ENCODE peak calls at places on chromosomes 16 and 17, in five cellular contexts. One of them, this sample, is unnamed.

GRCh38 chr17:15350777-15351486 is 9.5 kb upstream of the TEKT3 start:
- DNase-seq in Peyer's patch: no peak
- DNase-seq in OCI-LY7: no peak
- DNase-seq in choroid plexus epithelial cell: no peak
- DNase-seq in lower leg skin: peak
- DNase-seq in this sample: no peak

GRCh38 chr17:59786536-59787319 is 79.3 kb downstream of the VMP1 start:
- DNase-seq in Peyer's patch: peak
- DNase-seq in lower leg skin: peak
- DNase-seq in OCI-LY7: peak
- DNase-seq in choroid plexus epithelial cell: peak
- DNase-seq in this sample: peak

GRCh38 chr16:84599528-84600202 is 18.2 kb downstream of the COTL1 start:
- DNase-seq in OCI-LY7: peak
- DNase-seq in choroid plexus epithelial cell: peak
- DNase-seq in Peyer's patch: peak
- DNase-seq in lower leg skin: peak
- DNase-seq in this sample: peak

GRCh38 chr17:57108656-57109392 is 23.8 kb downstream of the AKAP1 start:
- DNase-seq in choroid plexus epithelial cell: no peak
- DNase-seq in Peyer's patch: no peak
- DNase-seq in OCI-LY7: no peak
- DNase-seq in lower leg skin: no peak
- DNase-seq in this sample: no peak

GRCh38 chr17:60562421-60562820 is 36.4 kb upstream of the APPBP2 start:
- DNase-seq in Peyer's patch: no peak
- DNase-seq in OCI-LY7: no peak
- DNase-seq in choroid plexus epithelial cell: peak
- DNase-seq in lower leg skin: no peak
- DNase-seq in this sample: no peak

GRCh38 chr17:31511583-31511982 is 120.1 kb downstream of the RAB11FIP4 start:
- DNase-seq in lower leg skin: no peak
- DNase-seq in Peyer's patch: no peak
- DNase-seq in OCI-LY7: no peak
- DNase-seq in choroid plexus epithelial cell: no peak
- DNase-seq in this sample: no peak

GRCh38 chr17:33674685-33675084 is 381.6 kb upstream of the ASIC2 start:
- DNase-seq in Peyer's patch: no peak
- DNase-seq in choroid plexus epithelial cell: peak
- DNase-seq in lower leg skin: peak
- DNase-seq in OCI-LY7: peak
- DNase-seq in this sample: peak

GRCh38 chr16:12942861-12943260 is 41.5 kb downstream of the SHISA9 start:
- DNase-seq in choroid plexus epithelial cell: no peak
- DNase-seq in Peyer's patch: no peak
- DNase-seq in lower leg skin: no peak
- DNase-seq in OCI-LY7: no peak
- DNase-seq in this sample: no peak

GRCh38 chr16:47254771-47255170 is 111.0 kb upstream of the NETO2 start:
- DNase-seq in lower leg skin: no peak
- DNase-seq in choroid plexus epithelial cell: no peak
- DNase-seq in Peyer's patch: no peak
- DNase-seq in OCI-LY7: no peak
- DNase-seq in this sample: no peak

GRCh38 chr17:30203471-30203981 is 32.0 kb downstream of the SLC6A4 start:
- DNase-seq in lower leg skin: no peak
- DNase-seq in choroid plexus epithelial cell: no peak
- DNase-seq in Peyer's patch: no peak
- DNase-seq in OCI-LY7: no peak
- DNase-seq in this sample: no peak

GRCh38 chr16:58684001-58684353 is 593 bp downstream of the SLC38A7 start:
- DNase-seq in Peyer's patch: no peak
- DNase-seq in OCI-LY7: no peak
- DNase-seq in lower leg skin: no peak
- DNase-seq in choroid plexus epithelial cell: peak
- DNase-seq in this sample: peak

GRCh38 chr17:57256708-57257112 is 387 bp downstream of the MSI2 start:
- DNase-seq in choroid plexus epithelial cell: peak
- DNase-seq in Peyer's patch: peak
- DNase-seq in lower leg skin: no peak
- DNase-seq in OCI-LY7: peak
- DNase-seq in this sample: peak

GRCh38 chr17:4625181-4625601 is 16.3 kb downstream of the ALOX15 start:
- DNase-seq in Peyer's patch: no peak
- DNase-seq in choroid plexus epithelial cell: peak
- DNase-seq in lower leg skin: no peak
- DNase-seq in OCI-LY7: no peak
- DNase-seq in this sample: peak

GRCh38 chr16:81265658-81266451 is 27.4 kb downstream of the BCO1 start:
- DNase-seq in Peyer's patch: no peak
- DNase-seq in choroid plexus epithelial cell: peak
- DNase-seq in OCI-LY7: no peak
- DNase-seq in lower leg skin: peak
- DNase-seq in this sample: peak

GRCh38 chr16:12186774-12187335 is 210.3 kb downstream of the SNX29 start:
- DNase-seq in lower leg skin: no peak
- DNase-seq in OCI-LY7: no peak
- DNase-seq in Peyer's patch: no peak
- DNase-seq in choroid plexus epithelial cell: peak
- DNase-seq in this sample: no peak

GRCh38 chr17:48490391-48491026 is 40.3 kb downstream of the HOXB1 start:
- DNase-seq in OCI-LY7: no peak
- DNase-seq in choroid plexus epithelial cell: no peak
- DNase-seq in Peyer's patch: no peak
- DNase-seq in lower leg skin: no peak
- DNase-seq in this sample: no peak

GRCh38 chr17:59734226-59734625 is 26.8 kb downstream of the VMP1 start:
- DNase-seq in OCI-LY7: no peak
- DNase-seq in choroid plexus epithelial cell: no peak
- DNase-seq in Peyer's patch: no peak
- DNase-seq in lower leg skin: no peak
- DNase-seq in this sample: no peak

GRCh38 chr17:64920026-64920418 is 744 bp upstream of the LRRC37A3 start:
- DNase-seq in OCI-LY7: no peak
- DNase-seq in lower leg skin: no peak
- DNase-seq in choroid plexus epithelial cell: no peak
- DNase-seq in Peyer's patch: peak
- DNase-seq in this sample: peak

DNA sequence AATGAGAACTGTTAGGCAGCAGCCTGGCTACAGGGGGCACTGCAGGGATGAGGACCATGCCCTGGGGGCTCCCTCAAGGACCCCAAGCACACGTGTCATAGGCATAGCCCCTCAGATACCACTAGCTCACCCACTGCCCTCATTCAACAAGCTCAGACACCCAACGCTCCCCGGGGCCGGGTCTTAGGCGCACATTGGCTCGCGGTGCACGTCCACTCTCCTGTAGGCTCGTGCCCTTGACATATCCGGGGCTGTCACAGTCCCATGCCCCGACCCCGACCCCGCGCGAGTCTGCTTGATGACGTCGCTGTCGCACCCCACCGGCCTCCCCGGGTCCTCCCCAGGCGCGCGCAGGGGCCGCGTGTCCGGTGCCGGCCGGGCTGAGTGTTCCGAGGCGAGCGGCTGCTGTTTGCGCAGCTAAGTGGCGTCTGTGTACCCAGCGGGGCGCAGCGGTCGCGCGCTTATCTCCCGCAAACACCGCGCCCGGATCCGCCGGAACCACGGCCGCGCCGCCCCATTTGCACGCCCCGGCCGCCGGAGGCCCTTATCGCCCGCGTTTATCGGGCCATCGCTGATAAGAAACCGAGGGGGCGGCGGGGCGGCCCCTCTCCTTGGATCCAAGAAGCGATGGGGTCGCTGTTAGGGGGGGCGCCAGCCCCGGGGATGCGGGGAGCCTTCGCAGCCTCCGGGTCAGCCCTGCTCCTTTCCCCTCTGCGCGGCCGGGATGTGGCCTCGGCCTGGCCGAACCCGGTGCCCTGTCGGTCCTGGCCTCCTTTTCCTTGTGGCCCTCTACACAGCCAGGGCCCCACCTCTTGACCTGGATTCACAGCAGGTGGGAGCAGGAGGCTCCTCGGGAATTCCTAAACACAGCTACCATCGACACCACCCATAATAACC is 20.7 kb upstream of the NAGS start:
- DNase-seq in lower leg skin: no peak
- DNase-seq in choroid plexus epithelial cell: no peak
- DNase-seq in OCI-LY7: no peak
- DNase-seq in Peyer's patch: no peak
- DNase-seq in this sample: no peak
- TF ChIP-seq CTCF in lower leg skin: no peak
- TF ChIP-seq CTCF in choroid plexus epithelial cell: peak
- TF ChIP-seq CTCF in OCI-LY7: peak
- TF ChIP-seq CTCF in Peyer's patch: no peak
- TF ChIP-seq CTCF in this sample: peak

DNA sequence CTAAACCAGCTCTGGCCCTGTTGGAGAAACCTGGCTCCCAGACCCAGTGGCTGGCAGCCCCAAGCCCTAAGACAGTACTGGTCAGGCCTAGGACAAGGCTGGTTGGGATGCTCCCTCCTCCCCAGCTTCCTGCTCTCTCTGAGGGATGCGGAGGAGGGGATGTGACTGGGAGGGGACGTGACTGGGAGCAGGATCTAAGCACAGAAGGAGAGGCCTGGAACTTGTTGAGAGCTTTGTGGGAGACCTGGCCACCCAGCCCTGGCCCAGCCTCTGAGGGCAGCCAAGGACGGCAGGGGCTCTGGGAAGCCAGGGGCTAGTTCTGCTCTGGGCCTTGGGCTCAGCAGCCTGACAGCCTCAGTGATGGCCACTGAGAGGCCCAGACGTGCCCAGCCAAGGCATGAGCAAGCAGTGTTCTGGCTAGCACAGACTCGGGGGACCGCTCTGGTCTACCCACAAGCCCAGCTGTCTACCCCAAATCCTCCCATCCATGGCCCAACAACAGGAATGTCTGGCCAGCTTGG is 22.8 kb downstream of the ATP6V0D1 start:
- DNase-seq in OCI-LY7: no peak
- DNase-seq in lower leg skin: no peak
- DNase-seq in Peyer's patch: no peak
- DNase-seq in choroid plexus epithelial cell: no peak
- DNase-seq in this sample: peak
- H3K4me3 ChIP-seq in OCI-LY7: no peak
- H3K4me3 ChIP-seq in lower leg skin: no peak
- H3K4me3 ChIP-seq in Peyer's patch: peak
- H3K4me3 ChIP-seq in choroid plexus epithelial cell: no peak
- H3K4me3 ChIP-seq in this sample: no peak

GRCh38 chr16:6977906-6978305 is 354.7 kb upstream of the RBFOX1 start:
- DNase-seq in OCI-LY7: no peak
- DNase-seq in Peyer's patch: no peak
- DNase-seq in lower leg skin: no peak
- DNase-seq in choroid plexus epithelial cell: no peak
- DNase-seq in this sample: no peak
- TF ChIP-seq CTCF in OCI-LY7: no peak
- TF ChIP-seq CTCF in Peyer's patch: no peak
- TF ChIP-seq CTCF in lower leg skin: no peak
- TF ChIP-seq CTCF in choroid plexus epithelial cell: no peak
- TF ChIP-seq CTCF in this sample: no peak

GRCh38 chr16:73053379-73054130 is 5.6 kb upstream of the ZFHX3 start:
- DNase-seq in OCI-LY7: no peak
- DNase-seq in lower leg skin: no peak
- DNase-seq in Peyer's patch: no peak
- DNase-seq in choroid plexus epithelial cell: peak
- DNase-seq in this sample: peak
- H3K4me3 ChIP-seq in OCI-LY7: no peak
- H3K4me3 ChIP-seq in lower leg skin: no peak
- H3K4me3 ChIP-seq in Peyer's patch: no peak
- H3K4me3 ChIP-seq in choroid plexus epithelial cell: no peak
- H3K4me3 ChIP-seq in this sample: no peak

GRCh38 chr16:30022887-30023286 is at the start of gene C16orf92:
- DNase-seq in choroid plexus epithelial cell: no peak
- DNase-seq in lower leg skin: no peak
- DNase-seq in Peyer's patch: no peak
- DNase-seq in OCI-LY7: no peak
- DNase-seq in this sample: no peak

GRCh38 chr16:30025156-30025555 is 2.2 kb downstream of the C16orf92 start:
- DNase-seq in lower leg skin: no peak
- DNase-seq in Peyer's patch: no peak
- DNase-seq in choroid plexus epithelial cell: no peak
- DNase-seq in OCI-LY7: no peak
- DNase-seq in this sample: no peak

GRCh38 chr16:30023586-30023985 is 588 bp downstream of the C16orf92 start:
- DNase-seq in Peyer's patch: no peak
- DNase-seq in lower leg skin: no peak
- DNase-seq in OCI-LY7: no peak
- DNase-seq in choroid plexus epithelial cell: no peak
- DNase-seq in this sample: no peak

GRCh38 chr16:30025574-30025973 is 2.6 kb downstream of the C16orf92 start:
- DNase-seq in OCI-LY7: no peak
- DNase-seq in lower leg skin: no peak
- DNase-seq in Peyer's patch: no peak
- DNase-seq in choroid plexus epithelial cell: no peak
- DNase-seq in this sample: no peak

DNA sequence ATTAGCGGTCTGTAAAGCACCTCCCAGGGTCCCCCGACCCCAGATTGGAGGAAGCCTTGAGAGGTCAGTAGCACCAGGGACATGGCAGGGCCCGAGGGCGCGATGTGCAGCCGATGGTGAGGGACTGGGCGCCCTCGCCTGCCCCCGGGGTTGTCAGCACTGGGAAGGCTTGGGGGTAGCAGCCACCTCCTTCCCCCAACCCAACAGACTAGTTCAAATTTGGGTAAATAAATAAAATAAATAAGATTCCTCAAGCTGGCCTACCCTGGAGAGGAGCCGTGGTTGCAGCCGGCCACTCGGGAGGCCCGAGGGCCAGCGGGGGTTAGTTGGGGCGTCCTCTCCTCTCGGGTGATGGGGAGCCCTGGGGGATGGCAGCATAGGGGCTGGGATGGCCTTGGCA is 1.5 kb downstream of the C16orf92 start:
- DNase-seq in Peyer's patch: no peak
- DNase-seq in OCI-LY7: no peak
- DNase-seq in choroid plexus epithelial cell: no peak
- DNase-seq in lower leg skin: no peak
- DNase-seq in this sample: no peak
- TF ChIP-seq CTCF in Peyer's patch: no peak
- TF ChIP-seq CTCF in OCI-LY7: no peak
- TF ChIP-seq CTCF in choroid plexus epithelial cell: no peak
- TF ChIP-seq CTCF in lower leg skin: no peak
- TF ChIP-seq CTCF in this sample: no peak

GRCh38 chr16:66844009-66844341 is 239 bp upstream of the CA7 start:
- DNase-seq in lower leg skin: no peak
- DNase-seq in choroid plexus epithelial cell: no peak
- DNase-seq in OCI-LY7: no peak
- DNase-seq in Peyer's patch: no peak
- DNase-seq in this sample: no peak
- H3K4me3 ChIP-seq in lower leg skin: no peak
- H3K4me3 ChIP-seq in choroid plexus epithelial cell: no peak
- H3K4me3 ChIP-seq in OCI-LY7: no peak
- H3K4me3 ChIP-seq in Peyer's patch: peak
- H3K4me3 ChIP-seq in this sample: no peak

DNA sequence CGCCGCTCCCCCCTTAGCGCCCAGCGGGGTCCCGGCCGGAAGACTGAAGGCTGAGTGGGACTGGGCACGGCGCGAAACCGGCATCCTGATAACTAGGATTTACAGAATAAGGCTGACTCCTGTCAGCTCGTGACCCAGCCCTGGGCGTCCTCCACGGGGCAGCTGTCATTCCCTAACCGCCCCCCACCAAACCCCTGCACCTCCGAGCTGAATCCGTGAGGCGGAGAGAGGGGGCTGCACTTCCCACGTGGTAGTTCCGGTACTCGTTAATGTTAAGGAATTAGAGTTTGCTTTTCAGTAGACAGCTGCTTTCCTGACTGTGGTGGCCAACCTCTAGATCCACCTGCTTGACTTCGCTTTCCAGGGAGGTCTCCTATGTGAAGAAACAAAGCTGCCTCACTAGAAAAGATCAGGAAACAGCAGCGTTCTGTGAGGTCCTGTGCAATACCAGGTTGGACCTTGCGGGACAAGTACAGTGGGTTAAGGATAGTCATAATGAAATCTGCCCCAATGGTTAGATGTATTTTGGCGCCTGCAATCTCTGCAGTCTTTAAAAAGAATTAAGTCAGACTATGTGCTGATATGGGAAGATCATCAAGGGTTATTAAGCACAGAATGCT is 1.0 kb upstream of the WBP2 start:
- DNase-seq in OCI-LY7: peak
- DNase-seq in Peyer's patch: peak
- DNase-seq in choroid plexus epithelial cell: peak
- DNase-seq in lower leg skin: no peak
- DNase-seq in this sample: no peak
- TF ChIP-seq CTCF in OCI-LY7: peak
- TF ChIP-seq CTCF in Peyer's patch: no peak
- TF ChIP-seq CTCF in choroid plexus epithelial cell: no peak
- TF ChIP-seq CTCF in lower leg skin: no peak
- TF ChIP-seq CTCF in this sample: no peak

This sample was measured in fibroblast of pulmonary artery.